ENCODE peak calls at places on chromosomes 12 and 14, in eight cellular contexts. H is GM12891; J is Right ventricle myocardium superior; X is stimulated activated naive CD8-positive, alpha-beta T cell treated with anti-CD3 and anti-CD28 coated beads, Interleukin-15, Interleukin-2, amounts not matched to agents 100 U/mL and 50 U/mL, for 24 hours; M is COR-L47; F is stimulated activated CD8-positive, alpha-beta memory T cell treated with anti-CD3 and anti-CD28 coated beads, Interleukin-2, amount 100 ng/mL, for 1 hour; E is activated naive CD4-positive, alpha-beta T cell; Z is coronary artery. C is an unnamed sample.
A peak's percentile ranks its signal among the peaks of the same experiment; 100 is the strongest.

GRCh38 chr12:39138268-39138667 is 232.9 kb upstream of the CPNE8 start:
- DNase-seq in H (no peak), J (no peak), X (no peak), M (no peak), F (no peak), E (no peak), Z (no peak), C (no peak)

GRCh38 chr14:81302613-81303012 is 81.9 kb upstream of the GTF2A1 start:
- DNase-seq in H (no peak), J (no peak), X (no peak), M (peak; percentile 36), F (no peak), E (no peak), Z (no peak), C (peak; percentile 99)

GRCh38 chr12:54879579-54879978 is 25.3 kb downstream of the MUCL1 start:
- DNase-seq in H (no peak), J (no peak), X (no peak), M (no peak), F (no peak), E (no peak), Z (no peak), C (no peak)

GRCh38 chr14:101231828-101232227 is 328.3 kb upstream of the RTL1 start:
- DNase-seq in H (no peak), J (no peak), X (no peak), M (no peak), F (no peak), E (no peak), Z (peak; percentile 52), C (no peak)

GRCh38 chr14:72303930-72304329 is 371.7 kb downstream of the RGS6 start:
- DNase-seq in H (no peak), J (no peak), X (no peak), M (no peak), F (no peak), E (no peak), Z (no peak), C (no peak)

GRCh38 chr12:92208613-92209121 is 63.0 kb upstream of the BTG1 start:
- DNase-seq in H (no peak), J (no peak), X (no peak), M (no peak), F (no peak), E (no peak), Z (no peak), C (no peak)

GRCh38 chr12:1391722-1392121 is 202.7 kb downstream of the FBXL14 start:
- DNase-seq in H (no peak), J (no peak), X (no peak), M (no peak), F (no peak), E (no peak), Z (no peak), C (no peak)

GRCh38 chr12:89477633-89478279 is 46.8 kb downstream of the GALNT4 start:
- DNase-seq in H (no peak), J (no peak), X (no peak), M (no peak), F (no peak), E (no peak), Z (no peak), C (no peak)

GRCh38 chr12:100741084-100741711 is 53.4 kb upstream of the ANO4 start:
- DNase-seq in H (no peak), J (no peak), X (no peak), M (peak; percentile 30), F (no peak), E (no peak), Z (no peak), C (no peak)

GRCh38 chr12:96457191-96457930 is 32.0 kb upstream of the CFAP54 start:
- DNase-seq in H (no peak), J (no peak), X (no peak), M (no peak), F (no peak), E (no peak), Z (no peak), C (no peak)

GRCh38 chr14:65098586-65098985 is 3.7 kb downstream of the MAX start:
- DNase-seq in H (no peak), J (no peak), X (no peak), M (no peak), F (no peak), E (no peak), Z (no peak), C (no peak)

GRCh38 chr14:39265032-39265431 is 31.3 kb downstream of the MIA2 start:
- DNase-seq in H (no peak), J (no peak), X (no peak), M (no peak), F (no peak), E (no peak), Z (no peak), C (no peak)

GRCh38 chr14:90559811-90560492 is 163.1 kb downstream of the CALM1 start:
- DNase-seq in H (no peak), J (peak; percentile 15), X (no peak), M (no peak), F (no peak), E (no peak), Z (no peak), C (no peak)

GRCh38 chr12:63150255-63151060 is 543 bp downstream of the AVPR1A start:
- DNase-seq in H (peak; percentile 17), J (peak; percentile 45), X (peak; percentile 8), M (no peak), F (no peak), E (no peak), Z (no peak), C (peak; percentile 14)